ENCODE peak calls at places on chromosomes 13 and 19, in five cellular contexts. One of them, this sample, is unnamed.

GRCh38 chr13:107942030-107942617 is 273.2 kb downstream of the LIG4 start:
- DNase-seq in stimulated activated CD8-positive, alpha-beta memory T cell treated with anti-CD3 and anti-CD28 coated beads, Interleukin-15, amount 100 ng/mL, for 24 hours: no peak
- DNase-seq in NCI-H774: no peak
- DNase-seq in HTR-8/SVneo: no peak
- DNase-seq in heart left ventricle: no peak
- DNase-seq in this sample: no peak

GRCh38 chr19:42422092-42422575 is 5.1 kb downstream of the LIPE start:
- DNase-seq in stimulated activated CD8-positive, alpha-beta memory T cell treated with anti-CD3 and anti-CD28 coated beads, Interleukin-15, amount 100 ng/mL, for 24 hours: no peak
- DNase-seq in NCI-H774: no peak
- DNase-seq in HTR-8/SVneo: no peak
- DNase-seq in heart left ventricle: peak; percentile 79
- DNase-seq in this sample: no peak

GRCh38 chr19:5880604-5881078 is 10.3 kb upstream of the FUT5 start:
- DNase-seq in stimulated activated CD8-positive, alpha-beta memory T cell treated with anti-CD3 and anti-CD28 coated beads, Interleukin-15, amount 100 ng/mL, for 24 hours: no peak
- DNase-seq in NCI-H774: no peak
- DNase-seq in HTR-8/SVneo: no peak
- DNase-seq in heart left ventricle: peak; percentile 89
- DNase-seq in this sample: peak; percentile 56

GRCh38 chr19:55539082-55539715 is 2.3 kb upstream of the SBK2 start:
- DNase-seq in stimulated activated CD8-positive, alpha-beta memory T cell treated with anti-CD3 and anti-CD28 coated beads, Interleukin-15, amount 100 ng/mL, for 24 hours: no peak
- DNase-seq in NCI-H774: no peak
- DNase-seq in HTR-8/SVneo: no peak
- DNase-seq in heart left ventricle: no peak
- DNase-seq in this sample: no peak

GRCh38 chr13:35964764-35965163 is 166.4 kb downstream of the DCLK1 start:
- DNase-seq in stimulated activated CD8-positive, alpha-beta memory T cell treated with anti-CD3 and anti-CD28 coated beads, Interleukin-15, amount 100 ng/mL, for 24 hours: no peak
- DNase-seq in NCI-H774: no peak
- DNase-seq in HTR-8/SVneo: no peak
- DNase-seq in heart left ventricle: no peak
- DNase-seq in this sample: peak; percentile 32

GRCh38 chr13:100131863-100132574 is 43.1 kb downstream of the PCCA start:
- DNase-seq in stimulated activated CD8-positive, alpha-beta memory T cell treated with anti-CD3 and anti-CD28 coated beads, Interleukin-15, amount 100 ng/mL, for 24 hours: no peak
- DNase-seq in NCI-H774: no peak
- DNase-seq in HTR-8/SVneo: peak; percentile 71
- DNase-seq in heart left ventricle: no peak
- DNase-seq in this sample: peak; percentile 96

GRCh38 chr13:24694907-24695306 is 14.7 kb downstream of the ATP12A start:
- DNase-seq in stimulated activated CD8-positive, alpha-beta memory T cell treated with anti-CD3 and anti-CD28 coated beads, Interleukin-15, amount 100 ng/mL, for 24 hours: no peak
- DNase-seq in NCI-H774: no peak
- DNase-seq in HTR-8/SVneo: no peak
- DNase-seq in heart left ventricle: no peak
- DNase-seq in this sample: no peak

GRCh38 chr19:1856698-1857603 is 6.4 kb downstream of the KLF16 start:
- DNase-seq in stimulated activated CD8-positive, alpha-beta memory T cell treated with anti-CD3 and anti-CD28 coated beads, Interleukin-15, amount 100 ng/mL, for 24 hours: no peak
- DNase-seq in NCI-H774: no peak
- DNase-seq in HTR-8/SVneo: no peak
- DNase-seq in heart left ventricle: peak; percentile 91
- DNase-seq in this sample: peak; percentile 60

GRCh38 chr13:110306960-110307696 is at the start of the genes COL4A1 and COL4A2:
- DNase-seq in stimulated activated CD8-positive, alpha-beta memory T cell treated with anti-CD3 and anti-CD28 coated beads, Interleukin-15, amount 100 ng/mL, for 24 hours: no peak
- DNase-seq in NCI-H774: peak; percentile 77
- DNase-seq in HTR-8/SVneo: peak; percentile 26
- DNase-seq in heart left ventricle: peak; percentile 87
- DNase-seq in this sample: peak; percentile 74

GRCh38 chr13:27425151-27425917 is 915 bp downstream of the GTF3A start:
- DNase-seq in stimulated activated CD8-positive, alpha-beta memory T cell treated with anti-CD3 and anti-CD28 coated beads, Interleukin-15, amount 100 ng/mL, for 24 hours: no peak
- DNase-seq in NCI-H774: no peak
- DNase-seq in HTR-8/SVneo: no peak
- DNase-seq in heart left ventricle: no peak
- DNase-seq in this sample: no peak

GRCh38 chr19:19775891-19776205 is 42.9 kb upstream of the ZNF14 start:
- DNase-seq in stimulated activated CD8-positive, alpha-beta memory T cell treated with anti-CD3 and anti-CD28 coated beads, Interleukin-15, amount 100 ng/mL, for 24 hours: no peak
- DNase-seq in NCI-H774: no peak
- DNase-seq in HTR-8/SVneo: peak; percentile 26
- DNase-seq in heart left ventricle: no peak
- DNase-seq in this sample: no peak

GRCh38 chr19:35833972-35834371 is 18.3 kb downstream of the NPHS1 start:
- DNase-seq in stimulated activated CD8-positive, alpha-beta memory T cell treated with anti-CD3 and anti-CD28 coated beads, Interleukin-15, amount 100 ng/mL, for 24 hours: no peak
- DNase-seq in NCI-H774: no peak
- DNase-seq in HTR-8/SVneo: no peak
- DNase-seq in heart left ventricle: no peak
- DNase-seq in this sample: no peak

GRCh38 chr13:29878101-29878500 is 27.7 kb upstream of the UBL3 start:
- DNase-seq in stimulated activated CD8-positive, alpha-beta memory T cell treated with anti-CD3 and anti-CD28 coated beads, Interleukin-15, amount 100 ng/mL, for 24 hours: no peak
- DNase-seq in NCI-H774: no peak
- DNase-seq in HTR-8/SVneo: no peak
- DNase-seq in heart left ventricle: no peak
- DNase-seq in this sample: no peak

GRCh38 chr13:77521194-77521593 is 14.3 kb upstream of the SCEL start:
- DNase-seq in stimulated activated CD8-positive, alpha-beta memory T cell treated with anti-CD3 and anti-CD28 coated beads, Interleukin-15, amount 100 ng/mL, for 24 hours: no peak
- DNase-seq in NCI-H774: no peak
- DNase-seq in HTR-8/SVneo: no peak
- DNase-seq in heart left ventricle: no peak
- DNase-seq in this sample: peak; percentile 83

GRCh38 chr13:110819203-110820014 is 95.5 kb downstream of the ANKRD10 start:
- DNase-seq in stimulated activated CD8-positive, alpha-beta memory T cell treated with anti-CD3 and anti-CD28 coated beads, Interleukin-15, amount 100 ng/mL, for 24 hours: peak; percentile 68
- DNase-seq in NCI-H774: peak; percentile 92
- DNase-seq in HTR-8/SVneo: peak; percentile 77
- DNase-seq in heart left ventricle: peak; percentile 78
- DNase-seq in this sample: peak; percentile 60

GRCh38 chr19:17575871-17576757 is 20.7 kb downstream of the COLGALT1 start:
- DNase-seq in stimulated activated CD8-positive, alpha-beta memory T cell treated with anti-CD3 and anti-CD28 coated beads, Interleukin-15, amount 100 ng/mL, for 24 hours: no peak
- DNase-seq in NCI-H774: no peak
- DNase-seq in HTR-8/SVneo: no peak
- DNase-seq in heart left ventricle: no peak
- DNase-seq in this sample: no peak

GRCh38 chr19:48812094-48812929 is 1.5 kb upstream of the BCAT2 start:
- DNase-seq in stimulated activated CD8-positive, alpha-beta memory T cell treated with anti-CD3 and anti-CD28 coated beads, Interleukin-15, amount 100 ng/mL, for 24 hours: no peak
- DNase-seq in NCI-H774: peak; percentile 95
- DNase-seq in HTR-8/SVneo: peak; percentile 61
- DNase-seq in heart left ventricle: peak; percentile 93
- DNase-seq in this sample: peak; percentile 23

GRCh38 chr19:43662487-43662886 is 7.5 kb downstream of the PLAUR start:
- DNase-seq in stimulated activated CD8-positive, alpha-beta memory T cell treated with anti-CD3 and anti-CD28 coated beads, Interleukin-15, amount 100 ng/mL, for 24 hours: no peak
- DNase-seq in NCI-H774: no peak
- DNase-seq in HTR-8/SVneo: no peak
- DNase-seq in heart left ventricle: no peak
- DNase-seq in this sample: no peak

GRCh38 chr13:20431687-20432384 is 93.8 kb downstream of the CRYL1 start:
- DNase-seq in stimulated activated CD8-positive, alpha-beta memory T cell treated with anti-CD3 and anti-CD28 coated beads, Interleukin-15, amount 100 ng/mL, for 24 hours: no peak
- DNase-seq in NCI-H774: no peak
- DNase-seq in HTR-8/SVneo: no peak
- DNase-seq in heart left ventricle: no peak
- DNase-seq in this sample: no peak

GRCh38 chr13:31797154-31797775 is 57.9 kb downstream of the RXFP2 start:
- DNase-seq in stimulated activated CD8-positive, alpha-beta memory T cell treated with anti-CD3 and anti-CD28 coated beads, Interleukin-15, amount 100 ng/mL, for 24 hours: no peak
- DNase-seq in NCI-H774: no peak
- DNase-seq in HTR-8/SVneo: peak; percentile 39
- DNase-seq in heart left ventricle: no peak
- DNase-seq in this sample: peak; percentile 17

GRCh38 chr13:46211116-46211515 is 612 bp upstream of the LRRC63 start:
- DNase-seq in stimulated activated CD8-positive, alpha-beta memory T cell treated with anti-CD3 and anti-CD28 coated beads, Interleukin-15, amount 100 ng/mL, for 24 hours: no peak
- DNase-seq in NCI-H774: no peak
- DNase-seq in HTR-8/SVneo: no peak
- DNase-seq in heart left ventricle: no peak
- DNase-seq in this sample: no peak

GRCh38 chr13:72166102-72166660 is 299.2 kb upstream of the DACH1 start:
- DNase-seq in stimulated activated CD8-positive, alpha-beta memory T cell treated with anti-CD3 and anti-CD28 coated beads, Interleukin-15, amount 100 ng/mL, for 24 hours: no peak
- DNase-seq in NCI-H774: no peak
- DNase-seq in HTR-8/SVneo: no peak
- DNase-seq in heart left ventricle: no peak
- DNase-seq in this sample: no peak

GRCh38 chr13:113848431-113849260 is 15.2 kb downstream of the GAS6 start:
- DNase-seq in stimulated activated CD8-positive, alpha-beta memory T cell treated with anti-CD3 and anti-CD28 coated beads, Interleukin-15, amount 100 ng/mL, for 24 hours: no peak
- DNase-seq in NCI-H774: no peak
- DNase-seq in HTR-8/SVneo: no peak
- DNase-seq in heart left ventricle: no peak
- DNase-seq in this sample: no peak

GRCh38 chr19:12293771-12294307 is 844 bp downstream of the ZNF44 start:
- DNase-seq in stimulated activated CD8-positive, alpha-beta memory T cell treated with anti-CD3 and anti-CD28 coated beads, Interleukin-15, amount 100 ng/mL, for 24 hours: peak; percentile 14
- DNase-seq in NCI-H774: no peak
- DNase-seq in HTR-8/SVneo: peak; percentile 51
- DNase-seq in heart left ventricle: peak; percentile 63
- DNase-seq in this sample: peak; percentile 28

GRCh38 chr19:55676889-55677505 is 2.0 kb downstream of the EPN1 start:
- DNase-seq in stimulated activated CD8-positive, alpha-beta memory T cell treated with anti-CD3 and anti-CD28 coated beads, Interleukin-15, amount 100 ng/mL, for 24 hours: no peak
- DNase-seq in NCI-H774: no peak
- DNase-seq in HTR-8/SVneo: no peak
- DNase-seq in heart left ventricle: no peak
- DNase-seq in this sample: no peak

GRCh38 chr13:19759669-19760068 is 23.1 kb downstream of the PSPC1 start:
- DNase-seq in stimulated activated CD8-positive, alpha-beta memory T cell treated with anti-CD3 and anti-CD28 coated beads, Interleukin-15, amount 100 ng/mL, for 24 hours: no peak
- DNase-seq in NCI-H774: no peak
- DNase-seq in HTR-8/SVneo: no peak
- DNase-seq in heart left ventricle: no peak
- DNase-seq in this sample: peak; percentile 13

GRCh38 chr13:51717786-51718398 is 86.1 kb downstream of the DHRS12 start:
- DNase-seq in stimulated activated CD8-positive, alpha-beta memory T cell treated with anti-CD3 and anti-CD28 coated beads, Interleukin-15, amount 100 ng/mL, for 24 hours: no peak
- DNase-seq in NCI-H774: no peak
- DNase-seq in HTR-8/SVneo: no peak
- DNase-seq in heart left ventricle: no peak
- DNase-seq in this sample: no peak

GRCh38 chr13:79404361-79404760 is 1.7 kb downstream of the RBM26 start:
- DNase-seq in stimulated activated CD8-positive, alpha-beta memory T cell treated with anti-CD3 and anti-CD28 coated beads, Interleukin-15, amount 100 ng/mL, for 24 hours: no peak
- DNase-seq in NCI-H774: no peak
- DNase-seq in HTR-8/SVneo: no peak
- DNase-seq in heart left ventricle: no peak
- DNase-seq in this sample: no peak

GRCh38 chr13:40351537-40352384 is 314.7 kb downstream of the FOXO1 start:
- DNase-seq in stimulated activated CD8-positive, alpha-beta memory T cell treated with anti-CD3 and anti-CD28 coated beads, Interleukin-15, amount 100 ng/mL, for 24 hours: no peak
- DNase-seq in NCI-H774: no peak
- DNase-seq in HTR-8/SVneo: no peak
- DNase-seq in heart left ventricle: no peak
- DNase-seq in this sample: no peak

This sample was measured in brain microvascular endothelial cell.